ENCODE peak calls at places on chromosomes 2 and 18, in ten cellular contexts. N, T, B, S, A, C, M, U, J and P are unnamed samples.
A peak's percentile ranks its signal among the peaks of the same experiment; 100 is the strongest.

GRCh38 chr2:32627441-32627900 is 379 bp upstream of the TTC27 start:
- DNase-seq in N (peak; percentile 46), T (no peak), B (peak; percentile 74), S (no peak), A (no peak), C (peak; percentile 56), M (no peak), U (peak; percentile 8), J (no peak), P (no peak)

GRCh38 chr2:35827086-35827485 is 528.5 kb upstream of the CRIM1 start:
- DNase-seq in N (no peak), T (no peak), B (no peak), S (no peak), A (no peak), C (no peak), M (no peak), U (no peak), J (no peak), P (no peak)

GRCh38 chr18:55633032-55633431 is 45.0 kb upstream of the TCF4 start:
- DNase-seq in N (no peak), T (no peak), B (peak; percentile 62), S (no peak), A (no peak), C (peak; percentile 74), M (no peak), U (no peak), J (no peak), P (no peak)

GRCh38 chr18:57807336-57808117 is 4.4 kb upstream of the ATP8B1 start:
- DNase-seq in N (no peak), T (no peak), B (peak; percentile 34), S (no peak), A (no peak), C (peak; percentile 88), M (no peak), U (no peak), J (no peak), P (no peak)

GRCh38 chr2:48946444-48947048 is 191.0 kb upstream of the LHCGR start:
- DNase-seq in N (peak; percentile 4), T (peak; percentile 43), B (peak; percentile 63), S (no peak), A (no peak), C (peak; percentile 41), M (peak; percentile 22), U (no peak), J (peak; percentile 79), P (peak; percentile 51)

GRCh38 chr2:27369471-27370025 is 590 bp downstream of the EIF2B4 start:
- DNase-seq in N (no peak), T (no peak), B (peak; percentile 73), S (no peak), A (no peak), C (peak; percentile 57), M (no peak), U (no peak), J (peak; percentile 26), P (peak; percentile 25)

GRCh38 chr2:102386867-102387541 is 31.4 kb downstream of the IL18R1 start:
- DNase-seq in N (no peak), T (no peak), B (no peak), S (no peak), A (no peak), C (no peak), M (no peak), U (no peak), J (no peak), P (no peak)

GRCh38 chr18:44051088-44051487 is 629.6 kb upstream of the SETBP1 start:
- DNase-seq in N (no peak), T (no peak), B (no peak), S (no peak), A (no peak), C (no peak), M (no peak), U (no peak), J (no peak), P (no peak)

GRCh38 chr2:182606728-182607681 is 109.1 kb upstream of the DNAJC10 start:
- DNase-seq in N (no peak), T (no peak), B (no peak), S (no peak), A (no peak), C (peak; percentile 20), M (no peak), U (no peak), J (no peak), P (no peak)

GRCh38 chr2:85851253-85851955 is 37.4 kb downstream of the ST3GAL5 start:
- DNase-seq in N (peak; percentile 26), T (no peak), B (no peak), S (no peak), A (no peak), C (peak; percentile 66), M (no peak), U (no peak), J (peak; percentile 33), P (no peak)

GRCh38 chr2:74415762-74416395 is 5.5 kb downstream of the C2orf81 start:
- DNase-seq in N (no peak), T (no peak), B (no peak), S (no peak), A (no peak), C (no peak), M (no peak), U (no peak), J (no peak), P (no peak)

GRCh38 chr2:55518846-55519167 is 711 bp upstream of the CFAP36 start:
- DNase-seq in N (no peak), T (peak; percentile 21), B (peak; percentile 9), S (no peak), A (no peak), C (peak; percentile 1), M (no peak), U (no peak), J (no peak), P (no peak)

GRCh38 chr2:212289301-212289700 is 249.3 kb downstream of the ERBB4 start:
- DNase-seq in N (no peak), T (no peak), B (no peak), S (no peak), A (no peak), C (no peak), M (no peak), U (no peak), J (no peak), P (no peak)

GRCh38 chr2:240324312-240325005 is 111.0 kb upstream of the GPC1 start:
- DNase-seq in N (no peak), T (no peak), B (no peak), S (no peak), A (no peak), C (no peak), M (no peak), U (no peak), J (peak; percentile 52), P (no peak)

GRCh38 chr18:49548266-49548665 is 13.6 kb upstream of the LIPG start:
- DNase-seq in N (no peak), T (no peak), B (peak; percentile 30), S (no peak), A (no peak), C (peak; percentile 24), M (no peak), U (no peak), J (no peak), P (no peak)

GRCh38 chr2:118431188-118431562 is 342.9 kb downstream of the INSIG2 start:
- DNase-seq in N (no peak), T (no peak), B (peak; percentile 20), S (no peak), A (no peak), C (peak; percentile 33), M (no peak), U (no peak), J (no peak), P (no peak)

GRCh38 chr2:134668821-134669220 is 50.0 kb downstream of the TMEM163 start:
- DNase-seq in N (peak; percentile 77), T (no peak), B (no peak), S (no peak), A (no peak), C (no peak), M (peak; percentile 25), U (peak; percentile 71), J (no peak), P (no peak)

GRCh38 chr2:172456002-172456401 is 28.6 kb downstream of the ITGA6 start:
- DNase-seq in N (no peak), T (no peak), B (no peak), S (no peak), A (no peak), C (no peak), M (no peak), U (no peak), J (no peak), P (no peak)

GRCh38 chr18:63356272-63356896 is 10.6 kb downstream of the KDSR start:
- DNase-seq in N (no peak), T (no peak), B (no peak), S (no peak), A (no peak), C (no peak), M (no peak), U (no peak), J (no peak), P (no peak)